ENCODE peak calls at places on chromosome 16, in five cellular contexts. I is tibial artery, T is stomach, H is astrocyte of the spinal cord, P is IMR-90. B is an unnamed sample.

GRCh38 chr16:641326-642188 is at the start of gene MCRIP2:
- DNase-seq in I (peak; percentile 76), T (peak; percentile 92), H (peak; percentile 55), P (peak; percentile 61), B (peak; percentile 85)

GRCh38 chr16:54422569-54422978 is 136.0 kb upstream of the IRX3 start:
- DNase-seq in I (no peak), T (no peak), H (no peak), P (no peak), B (no peak)

GRCh38 chr16:65779196-65779595 is 587.3 kb upstream of the CDH5 start:
- DNase-seq in I (peak; percentile 33), T (no peak), H (no peak), P (no peak), B (no peak)

GRCh38 chr16:25155553-25156460 is 44.3 kb downstream of the LCMT1 start:
- DNase-seq in I (no peak), T (no peak), H (peak; percentile 25), P (peak; percentile 34), B (peak; percentile 31)

GRCh38 chr16:64933890-64934289 is 188.0 kb downstream of the CDH11 start:
- DNase-seq in I (no peak), T (no peak), H (peak; percentile 30), P (peak; percentile 45), B (peak; percentile 28)

GRCh38 chr16:1620391-1620790 is 8.2 kb downstream of the CRAMP1 start:
- DNase-seq in I (no peak), T (no peak), H (no peak), P (no peak), B (no peak)

GRCh38 chr16:751152-752007 is 9.2 kb upstream of the MSLN start:
- DNase-seq in I (no peak), T (peak; percentile 51), H (no peak), P (no peak), B (no peak)

GRCh38 chr16:28882476-28883180 is 4.3 kb downstream of the ATP2A1 start:
- DNase-seq in I (no peak), T (no peak), H (no peak), P (no peak), B (no peak)

GRCh38 chr16:69204106-69204655 is 17.2 kb downstream of the SNTB2 start:
- DNase-seq in I (no peak), T (no peak), H (peak; percentile 35), P (no peak), B (no peak)

GRCh38 chr16:64144612-64145011 is 977.3 kb downstream of the CDH11 start:
- DNase-seq in I (no peak), T (no peak), H (no peak), P (no peak), B (no peak)

GRCh38 chr16:71817690-71818089 is 9.1 kb upstream of the AP1G1 start:
- DNase-seq in I (no peak), T (no peak), H (no peak), P (peak; percentile 28), B (no peak)

GRCh38 chr16:4613636-4614570 is 785 bp downstream of the UBALD1 start:
- DNase-seq in I (no peak), T (no peak), H (peak; percentile 20), P (peak; percentile 48), B (peak; percentile 54)

GRCh38 chr16:82671743-82672142 is 45.0 kb downstream of the CDH13 start:
- DNase-seq in I (no peak), T (no peak), H (no peak), P (no peak), B (peak; percentile 15)

GRCh38 chr16:88922114-88922825 is 54.7 kb downstream of the CBFA2T3 start:
- DNase-seq in I (peak; percentile 76), T (peak; percentile 67), H (peak; percentile 23), P (peak; percentile 39), B (peak; percentile 86)

GRCh38 chr16:54911079-54911478 is 19.6 kb upstream of the IRX5 start:
- DNase-seq in I (no peak), T (no peak), H (no peak), P (no peak), B (no peak)

GRCh38 chr16:78134944-78135619 is 35.6 kb downstream of the WWOX start:
- DNase-seq in I (no peak), T (no peak), H (no peak), P (no peak), B (no peak)

GRCh38 chr16:17389392-17389791 is 81.4 kb downstream of the XYLT1 start:
- DNase-seq in I (no peak), T (no peak), H (no peak), P (peak; percentile 79), B (no peak)

GRCh38 chr16:6695666-6696065 is 637.0 kb upstream of the RBFOX1 start:
- DNase-seq in I (no peak), T (no peak), H (no peak), P (no peak), B (no peak)

GRCh38 chr16:3143598-3144330 is 8.9 kb downstream of the ZNF213 start:
- DNase-seq in I (no peak), T (no peak), H (no peak), P (no peak), B (no peak)

GRCh38 chr16:22397459-22397858 is 23.0 kb upstream of the CDR2 start:
- DNase-seq in I (no peak), T (no peak), H (peak; percentile 91), P (peak; percentile 96), B (peak; percentile 97)

GRCh38 chr16:1899641-1900451 is 18.4 kb downstream of the HS3ST6 start:
- DNase-seq in I (no peak), T (peak; percentile 65), H (no peak), P (no peak), B (no peak)

GRCh38 chr16:11992008-11992584 is 15.6 kb downstream of the SNX29 start:
- DNase-seq in I (no peak), T (no peak), H (no peak), P (no peak), B (peak; percentile 16)

GRCh38 chr16:17368951-17369350 is 101.8 kb downstream of the XYLT1 start:
- DNase-seq in I (no peak), T (no peak), H (no peak), P (no peak), B (no peak)

GRCh38 chr16:82633964-82634600 is 7.3 kb downstream of the CDH13 start:
- DNase-seq in I (no peak), T (no peak), H (peak; percentile 37), P (peak; percentile 46), B (peak; percentile 57)

GRCh38 chr16:27225536-27226360 is 22.4 kb downstream of the KDM8 start:
- DNase-seq in I (no peak), T (peak; percentile 53), H (no peak), P (no peak), B (no peak)

GRCh38 chr16:67967183-67967955 is 1.1 kb downstream of the SLC12A4 start:
- DNase-seq in I (no peak), T (no peak), H (no peak), P (no peak), B (no peak)

GRCh38 chr16:67967956-67968439 is 439 bp downstream of the SLC12A4 start:
- DNase-seq in I (no peak), T (peak; percentile 43), H (no peak), P (peak; percentile 25), B (peak; percentile 30)

GRCh38 chr16:67964477-67965131 is 3.8 kb downstream of the SLC12A4 start:
- DNase-seq in I (no peak), T (no peak), H (no peak), P (no peak), B (no peak)

GRCh38 chr16:67966549-67967182 is 1.8 kb downstream of the SLC12A4 start:
- DNase-seq in I (no peak), T (no peak), H (no peak), P (no peak), B (peak; percentile 48)

GRCh38 chr16:67965668-67966548 is 2.5 kb downstream of the SLC12A4 start:
- DNase-seq in I (no peak), T (no peak), H (no peak), P (no peak), B (peak; percentile 17)
- H3K4me3 ChIP-seq in I (peak overlapping the region; percentile 98), T (peak overlapping the region; percentile 74), H (peak overlapping the region; percentile 92), P (peak overlapping the region; percentile 100), B (peak overlapping the region; percentile 82)

GRCh38 chr16:52861614-52862022 is 191.1 kb downstream of the CHD9NB start:
- DNase-seq in I (no peak), T (no peak), H (no peak), P (no peak), B (no peak)
- TF ChIP-seq CTCF in I (no peak), T (peak; percentile 42), H (no peak), P (peak; percentile 7), B (no peak)

DNA sequence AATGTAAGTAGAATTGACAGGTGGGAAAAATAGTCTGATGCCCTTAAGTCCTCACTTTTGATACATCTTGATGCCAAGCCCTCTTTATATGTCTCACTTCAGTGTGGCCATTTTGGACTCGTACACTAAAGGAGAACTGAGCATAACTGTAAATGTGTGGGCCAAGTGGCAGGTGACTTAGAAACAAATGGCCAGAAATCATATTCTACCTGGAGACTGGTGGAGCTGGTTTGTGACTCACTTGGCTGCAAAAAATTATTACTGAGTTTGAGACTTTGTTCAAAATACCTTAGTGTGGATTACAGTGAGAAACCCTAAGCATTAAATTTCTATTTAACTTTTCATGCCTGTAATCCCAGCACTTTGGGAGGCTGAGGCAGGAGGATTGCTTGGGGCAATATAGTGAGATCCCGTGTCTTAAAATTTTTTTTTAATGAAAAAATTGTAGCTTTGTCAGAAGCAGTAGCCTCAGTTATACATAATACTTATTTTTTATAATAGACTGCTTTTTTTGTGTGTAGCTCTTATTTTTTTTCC is 5.0 kb downstream of the HAPSTR1 start:
- DNase-seq in I (no peak), T (no peak), H (no peak), P (no peak), B (no peak)
- H3K4me3 ChIP-seq in I (no peak overlapping the region), T (peak overlapping the region; percentile 72), H (no peak overlapping the region), P (no peak overlapping the region), B (no peak overlapping the region)

DNA sequence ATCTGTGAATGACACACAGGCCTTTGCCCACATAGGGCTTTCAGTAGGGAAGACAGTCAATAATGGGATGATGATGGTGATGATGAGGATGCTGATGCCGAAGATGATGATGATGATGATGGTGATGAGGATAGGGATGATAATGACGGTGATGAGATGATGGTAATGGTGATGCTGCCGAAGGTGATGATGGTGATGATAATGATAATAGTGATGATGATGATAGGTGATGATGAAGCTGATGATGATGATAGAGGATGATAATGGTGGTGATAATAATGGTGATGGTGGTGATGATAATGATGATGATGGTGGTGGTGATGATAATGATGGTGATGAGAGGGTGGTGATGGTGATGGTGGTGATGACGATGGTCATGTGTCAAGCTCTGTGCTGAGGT is 12.9 kb downstream of the FOXL1 start:
- DNase-seq in I (no peak), T (no peak), H (no peak), P (no peak), B (no peak)
- TF ChIP-seq CTCF in I (no peak), T (no peak), H (no peak), P (no peak), B (no peak)

GRCh38 chr16:30183961-30184429 is 593 bp downstream of the CORO1A start:
- DNase-seq in I (no peak), T (peak; percentile 53), H (no peak), P (no peak), B (no peak)
- H3K4me3 ChIP-seq in I (peak overlapping the region; percentile 63), T (peak overlapping the region; percentile 65), H (peak overlapping the region; percentile 47), P (no peak overlapping the region), B (peak overlapping the region; percentile 22)